ENCODE peak calls at places on chromosomes 5 and 9, in nine cellular contexts. K is cardiac fibroblast, H is GM10248, N is nephron progenitor cell, T is left ventricle myocardium inferior, R is PC-9, O is Calu3, Z is esophagus squamous epithelium, X is fibroblast of pulmonary artery. G is an unnamed sample.
A peak's percentile ranks its signal among the peaks of the same experiment; 100 is the strongest.

GRCh38 chr5:139748505-139748826 is 47.1 kb upstream of the PSD2 start:
- DNase-seq in K (no peak), H (no peak), N (no peak), T (no peak), R (no peak), O (no peak), Z (no peak), X (no peak), G (no peak)

GRCh38 chr5:5341531-5342292 is 80.8 kb upstream of the ICE1 start:
- DNase-seq in K (no peak), H (no peak), N (no peak), T (no peak), R (no peak), O (no peak), Z (no peak), X (peak; percentile 8), G (no peak)

GRCh38 chr9:33467526-33467925 is 6.2 kb downstream of the NOL6 start:
- DNase-seq in K (no peak), H (peak; percentile 10), N (no peak), T (no peak), R (no peak), O (no peak), Z (no peak), X (no peak), G (no peak)

GRCh38 chr9:99823392-99824377 is 2.0 kb downstream of the NR4A3 start:
- DNase-seq in K (peak; percentile 42), H (peak; percentile 65), N (peak; percentile 63), T (peak; percentile 17), R (no peak), O (no peak), Z (no peak), X (peak; percentile 48), G (peak; percentile 40)

GRCh38 chr5:146466521-146467349 is 19.6 kb downstream of the TCERG1 start:
- DNase-seq in K (peak; percentile 45), H (no peak), N (no peak), T (no peak), R (no peak), O (no peak), Z (no peak), X (peak; percentile 54), G (no peak)

GRCh38 chr5:55991768-55992486 is 2.8 kb downstream of the IL6ST start:
- DNase-seq in K (peak; percentile 34), H (no peak), N (no peak), T (no peak), R (no peak), O (no peak), Z (no peak), X (peak; percentile 36), G (no peak)

GRCh38 chr5:41871866-41872265 is 1.6 kb upstream of the OXCT1 start:
- DNase-seq in K (peak; percentile 79), H (no peak), N (no peak), T (no peak), R (no peak), O (no peak), Z (no peak), X (peak; percentile 64), G (no peak)

GRCh38 chr9:101409079-101409477 is 10.4 kb downstream of the ZNF189 start:
- DNase-seq in K (peak; percentile 35), H (no peak), N (no peak), T (no peak), R (no peak), O (no peak), Z (no peak), X (no peak), G (no peak)

DNA sequence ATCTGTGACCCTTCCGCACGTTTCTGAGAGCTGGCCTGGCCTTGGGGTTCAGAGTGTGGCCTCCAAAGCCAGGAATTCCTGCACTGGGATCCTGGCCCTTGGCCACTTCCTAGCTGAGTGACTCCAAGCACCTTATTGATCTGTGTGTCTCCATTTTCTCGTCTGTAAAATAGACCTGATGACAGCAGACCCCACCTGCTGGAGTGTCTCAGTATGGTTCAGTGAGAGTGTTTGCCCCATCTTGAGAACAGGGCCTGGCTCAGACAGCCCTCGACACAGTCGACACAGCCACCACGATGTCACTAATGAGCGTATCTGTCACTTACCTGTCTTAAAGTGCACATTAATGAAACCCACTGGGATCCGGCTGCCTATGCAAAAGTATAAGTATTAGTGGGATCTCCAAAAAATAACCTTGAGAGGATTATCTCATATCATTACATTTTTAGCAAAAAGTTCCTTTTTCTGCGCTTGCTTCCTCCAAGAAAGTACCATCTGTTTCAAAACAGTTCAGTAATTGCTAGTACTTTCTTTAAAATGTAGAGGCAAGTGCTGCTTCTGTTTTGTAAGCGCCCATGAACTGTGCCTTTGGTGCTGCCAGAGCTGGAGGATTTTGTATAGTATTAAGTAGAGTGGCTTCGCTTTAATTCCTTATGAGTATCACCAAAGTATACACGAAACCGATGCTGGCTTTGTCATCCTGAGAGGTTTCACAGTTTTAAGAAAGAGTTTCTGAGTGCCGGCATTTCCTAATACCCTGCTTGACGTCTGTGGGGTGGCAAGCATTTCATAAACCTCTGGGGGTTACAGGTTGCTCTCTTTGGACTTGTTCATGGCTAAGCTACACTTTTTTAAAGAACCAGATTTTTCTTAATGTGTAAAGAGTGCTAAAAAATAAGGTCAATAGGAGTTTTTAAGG is 31.7 kb downstream of the UBE2QL1 start:
- DNase-seq in K (no peak), H (peak; percentile 56), N (no peak), T (no peak), R (no peak), O (no peak), Z (no peak), X (no peak), G (no peak)
- TF ChIP-seq CTCF in K (no peak), H (no peak), N (no peak), T (no peak), R (peak; percentile 24), O (no peak), Z (no peak), X (no peak), G (no peak)

DNA sequence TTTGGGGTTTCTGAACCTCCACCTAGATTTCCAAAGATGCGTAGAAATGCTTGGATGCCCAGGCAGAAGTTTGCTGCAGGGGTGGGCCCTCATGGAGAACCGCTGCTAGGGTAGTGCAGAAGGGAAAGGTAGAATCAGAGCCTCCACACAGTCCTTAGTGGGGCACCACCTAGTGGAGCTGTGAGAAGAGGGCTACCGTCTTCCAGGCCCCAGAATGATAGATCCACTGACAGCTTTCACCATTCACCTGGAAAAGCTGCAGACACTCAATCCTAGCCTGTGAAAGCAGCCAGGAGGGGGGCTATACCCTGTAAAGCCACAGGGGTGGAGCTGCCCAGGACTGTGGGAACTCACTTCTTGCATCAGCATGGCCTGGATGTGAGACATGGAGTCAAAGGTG is 13.3 kb upstream of the HSDL2 start:
- DNase-seq in K (peak; percentile 7), H (no peak), N (no peak), T (no peak), R (no peak), O (peak; percentile 9), Z (no peak), X (no peak), G (no peak)
- TF ChIP-seq CTCF in K (peak; percentile 17), H (no peak), N (no peak), T (peak; percentile 32), R (no peak), O (peak; percentile 18), Z (no peak), X (peak; percentile 15), G (no peak)

DNA sequence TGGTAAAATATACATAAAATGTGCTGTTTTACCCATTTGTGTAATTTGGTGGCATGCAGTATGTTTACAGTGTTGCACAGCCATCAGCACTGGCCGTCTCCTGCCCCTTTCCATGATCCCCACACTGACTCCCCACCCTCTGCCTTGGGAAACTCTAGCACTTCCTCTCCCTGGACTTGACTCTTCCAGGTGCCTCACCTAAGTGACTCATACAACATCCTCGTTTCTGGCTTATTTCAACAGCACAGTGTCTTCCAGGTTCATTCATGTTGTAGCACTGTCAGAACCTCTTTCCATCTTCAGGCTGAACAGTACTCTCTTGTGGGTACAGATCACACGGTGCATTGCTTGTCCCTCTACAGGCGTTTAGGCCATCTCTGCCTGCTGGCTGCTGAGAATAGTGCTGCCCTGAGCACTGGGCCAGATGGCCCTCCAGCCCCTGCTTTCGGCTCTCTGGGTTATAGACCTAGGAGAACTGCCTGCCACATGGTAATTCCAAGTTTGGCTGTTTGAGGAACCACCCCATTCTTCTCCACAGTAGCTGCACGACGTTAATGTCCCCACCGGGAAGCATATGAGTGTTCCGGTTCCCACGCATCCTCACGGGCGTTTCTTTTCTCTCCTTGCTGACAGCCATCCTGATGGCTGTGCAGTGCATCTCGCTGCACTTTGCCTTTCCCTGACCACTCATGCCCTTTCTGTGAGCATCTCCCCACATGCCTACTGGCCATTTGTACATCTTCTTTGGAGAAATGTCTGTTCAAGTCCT is 211.8 kb downstream of the FANCC start:
- DNase-seq in K (no peak), H (no peak), N (no peak), T (no peak), R (peak; percentile 76), O (no peak), Z (no peak), X (no peak), G (no peak)
- TF ChIP-seq CTCF in K (no peak), H (no peak), N (no peak), T (no peak), R (no peak), O (no peak), Z (no peak), X (no peak), G (no peak)

GRCh38 chr5:8879248-8879647 is 666.6 kb downstream of the SEMA5A start:
- DNase-seq in K (no peak), H (no peak), N (no peak), T (no peak), R (no peak), O (no peak), Z (no peak), X (no peak), G (no peak)

GRCh38 chr5:8884029-8884428 is 661.8 kb downstream of the SEMA5A start:
- DNase-seq in K (peak; percentile 15), H (no peak), N (no peak), T (no peak), R (no peak), O (no peak), Z (no peak), X (no peak), G (no peak)
- TF ChIP-seq CTCF in K (no peak), H (peak; percentile 12), N (no peak), T (no peak), R (no peak), O (no peak), Z (no peak), X (no peak), G (no peak)

GRCh38 chr5:32449216-32449721 is 4.7 kb upstream of the ZFR start:
- DNase-seq in K (no peak), H (no peak), N (no peak), T (no peak), R (no peak), O (no peak), Z (no peak), X (no peak), G (no peak)
- TF ChIP-seq CTCF in K (no peak), H (no peak), N (no peak), T (no peak), R (no peak), O (no peak), Z (no peak), X (no peak), G (no peak)